ENCODE peak calls at places on chromosomes 3 and 15, in eight cellular contexts. W, S, C, Y, O, I, M and A are unnamed samples.

GRCh38 chr3:149992416-149993058 is 21.8 kb upstream of the PFN2 start:
- DNase-seq in I (no peak), S (no peak), C (no peak), W (no peak), Y (no peak), M (no peak), O (no peak), A (no peak)

GRCh38 chr3:30440147-30440604 is 166.2 kb upstream of the TGFBR2 start:
- DNase-seq in C (no peak), S (peak; percentile 73), W (no peak), O (no peak), Y (no peak), M (no peak), I (no peak), A (no peak)

GRCh38 chr15:83364541-83364940 is 80.1 kb upstream of the BNC1 start:
- DNase-seq in O (no peak), Y (no peak), M (no peak), S (no peak), W (no peak), C (no peak), I (no peak), A (no peak)

GRCh38 chr3:142866841-142867631 is 21.8 kb downstream of the PCOLCE2 start:
- DNase-seq in I (peak; percentile 48), Y (no peak), M (no peak), W (no peak), S (no peak), C (no peak), O (peak; percentile 19), A (no peak)

GRCh38 chr15:78329625-78330024 is 10.5 kb upstream of the CRABP1 start:
- DNase-seq in C (no peak), S (no peak), W (no peak), O (no peak), M (no peak), Y (no peak), I (no peak), A (no peak)

GRCh38 chr3:96813134-96813819 is 1.1 kb upstream of the EPHA6 start:
- DNase-seq in S (peak; percentile 31), O (peak; percentile 73), M (no peak), C (peak; percentile 68), W (peak; percentile 67), Y (peak; percentile 54), I (peak; percentile 93), A (peak; percentile 52)

GRCh38 chr3:169822540-169822939 is 9.8 kb upstream of the LRRC34 start:
- DNase-seq in S (no peak), W (no peak), I (no peak), M (no peak), O (no peak), Y (no peak), C (no peak), A (no peak)

GRCh38 chr15:77096131-77096530 is 25.2 kb upstream of the TSPAN3 start:
- DNase-seq in M (no peak), Y (no peak), W (no peak), C (no peak), S (no peak), I (no peak), O (no peak), A (no peak)

GRCh38 chr3:53716998-53717397 is 129.2 kb downstream of the CHDH start:
- DNase-seq in O (no peak), I (no peak), M (no peak), Y (no peak), C (no peak), W (no peak), S (no peak), A (no peak)

GRCh38 chr15:28021281-28022039 is 77.7 kb downstream of the OCA2 start:
- DNase-seq in Y (no peak), W (no peak), I (peak; percentile 63), C (peak; percentile 77), S (peak; percentile 78), O (peak; percentile 92), M (no peak), A (no peak)

GRCh38 chr3:193946945-193947344 is 189.0 kb upstream of the HES1 start:
- DNase-seq in W (no peak), M (no peak), I (no peak), S (peak; percentile 74), C (no peak), O (no peak), Y (no peak), A (no peak)

GRCh38 chr3:21830541-21830940 is 79.5 kb upstream of the ZNF385D start:
- DNase-seq in C (no peak), W (no peak), I (no peak), Y (no peak), O (no peak), M (no peak), S (no peak), A (no peak)

GRCh38 chr15:86829251-86829650 is 749.6 kb downstream of the AGBL1 start:
- DNase-seq in M (no peak), O (no peak), S (peak; percentile 3), W (no peak), Y (no peak), I (no peak), C (no peak), A (no peak)

GRCh38 chr3:19931180-19931692 is 2.8 kb downstream of the EFHB start:
- DNase-seq in C (no peak), M (no peak), O (no peak), Y (no peak), W (no peak), S (no peak), I (no peak), A (no peak)

GRCh38 chr3:133887951-133888703 is 7.6 kb downstream of the RAB6B start:
- DNase-seq in S (no peak), M (no peak), Y (no peak), O (no peak), W (no peak), I (no peak), C (no peak), A (no peak)

GRCh38 chr15:79115461-79115860 is 24.9 kb upstream of the RASGRF1 start:
- DNase-seq in I (no peak), S (no peak), Y (no peak), O (no peak), C (no peak), W (no peak), M (no peak), A (no peak)

GRCh38 chr15:101411085-101411484 is 78.4 kb downstream of the PCSK6 start:
- DNase-seq in C (no peak), W (no peak), S (no peak), O (no peak), Y (no peak), M (no peak), I (no peak), A (no peak)

GRCh38 chr3:160667452-160667851 is 9.5 kb upstream of the ARL14 start:
- DNase-seq in O (no peak), S (peak; percentile 79), C (peak; percentile 60), Y (no peak), I (no peak), M (no peak), W (no peak), A (no peak)

GRCh38 chr15:62818691-62819090 is 223.9 kb upstream of the TPM1 start:
- DNase-seq in W (no peak), M (no peak), Y (no peak), C (no peak), O (no peak), I (no peak), S (no peak), A (no peak)

GRCh38 chr3:169501777-169502320 is 161.7 kb downstream of the MECOM start:
- DNase-seq in W (no peak), M (no peak), O (no peak), I (no peak), S (no peak), C (no peak), Y (no peak), A (no peak)

GRCh38 chr15:57133127-57133968 is 214.9 kb downstream of the TCF12 start:
- DNase-seq in O (no peak), W (no peak), C (no peak), I (peak; percentile 92), M (no peak), Y (no peak), S (peak; percentile 78), A (peak; percentile 50)

GRCh38 chr15:40451497-40452158 is 10.9 kb downstream of the BAHD1 start:
- DNase-seq in C (no peak), O (no peak), I (peak; percentile 43), M (no peak), S (no peak), Y (no peak), W (no peak), A (no peak)

GRCh38 chr3:182078314-182078713 is 366.6 kb downstream of the SOX2 start:
- DNase-seq in M (no peak), W (no peak), C (no peak), O (no peak), Y (no peak), I (no peak), S (no peak), A (no peak)
- H3K4me1 ChIP-seq in M (no peaks in the 10 kb centered on the region), W (no peaks in the 10 kb centered on the region), C (no peaks in the 10 kb centered on the region), O (no peaks in the 10 kb centered on the region), Y (no peaks in the 10 kb centered on the region), I (peaks cover 26% of the 10 kb centered on the region), S (peaks cover under 1% of the 10 kb centered on the region), A (no peaks in the 10 kb centered on the region)

DNA sequence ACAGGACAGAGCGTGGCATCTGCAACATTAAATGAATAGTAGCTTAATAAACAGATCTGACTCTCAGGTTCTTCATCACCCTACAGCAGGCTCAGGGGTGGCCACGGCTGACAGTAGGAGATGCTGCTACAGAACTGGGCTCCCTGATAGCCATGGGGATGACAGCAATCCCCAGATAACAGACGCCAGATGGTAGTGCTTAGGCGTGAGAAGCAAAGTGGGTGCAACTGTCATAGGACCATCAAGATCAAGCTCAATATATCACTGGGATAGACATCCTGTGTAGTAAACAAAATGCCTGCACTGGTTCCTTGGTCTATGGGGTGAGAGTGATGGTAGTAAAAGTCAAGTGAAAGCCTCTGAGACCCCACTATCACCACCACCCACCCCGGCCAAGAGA is 2.7 kb upstream of the TPRA1 start:
- DNase-seq in S (no peak), M (no peak), Y (no peak), C (no peak), I (no peak), W (no peak), O (no peak), A (no peak)
- TF ChIP-seq CTCF in S (no peak), M (no peak), Y (no peak), C (no peak), I (no peak), W (no peak), O (no peak), A (no peak)

GRCh38 chr3:140626856-140627255 is 51.0 kb upstream of the TRIM42 start:
- DNase-seq in Y (no peak), S (no peak), I (no peak), M (no peak), O (no peak), C (no peak), W (no peak), A (no peak)
- H3K4me1 ChIP-seq in Y (no peaks in the 10 kb centered on the region), S (peaks cover 27% of the 10 kb centered on the region), I (no peaks in the 10 kb centered on the region), M (no peaks in the 10 kb centered on the region), O (no peaks in the 10 kb centered on the region), C (no peaks in the 10 kb centered on the region), W (no peaks in the 10 kb centered on the region), A (no peaks in the 10 kb centered on the region)

DNA sequence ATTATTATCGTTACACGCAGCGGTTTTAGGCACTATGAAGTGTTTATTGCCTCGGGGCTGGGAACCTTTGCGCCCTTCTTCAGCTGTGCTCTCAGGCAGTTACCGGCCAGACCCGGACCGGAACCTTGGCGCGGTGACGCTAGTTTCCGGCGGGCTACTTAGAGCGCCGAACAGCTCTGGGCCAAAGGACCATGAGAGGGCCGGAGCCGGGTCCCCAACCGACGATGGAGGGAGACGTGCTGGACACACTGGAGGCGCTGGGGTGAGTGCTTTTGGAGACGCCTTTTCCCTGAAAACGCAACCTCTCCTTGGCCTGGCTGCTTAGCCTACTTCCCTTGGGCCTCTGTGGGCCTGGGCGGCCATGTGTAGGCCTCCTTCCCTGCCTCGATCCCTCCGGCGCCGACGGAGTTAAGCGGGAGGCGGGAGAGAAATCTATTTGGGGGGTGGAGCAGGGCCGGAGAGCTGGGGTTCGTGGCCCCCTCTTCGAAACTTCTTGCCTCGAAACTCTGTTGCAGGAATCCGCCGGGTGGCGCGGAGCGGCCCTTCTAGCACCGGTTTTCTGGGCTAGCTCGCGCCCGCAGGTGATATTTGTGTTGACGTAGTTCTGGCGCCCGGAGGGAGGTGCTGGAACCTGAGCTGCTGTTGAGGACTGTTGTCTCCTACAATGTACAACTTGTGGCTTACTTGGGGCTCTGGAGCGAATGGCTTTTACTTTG is at the start of gene FAM98B:
- DNase-seq in S (peak; percentile 83), M (peak; percentile 36), W (peak; percentile 89), O (peak; percentile 90), I (peak; percentile 86), C (peak; percentile 89), Y (peak; percentile 88), A (peak; percentile 93)
- TF ChIP-seq CTCF in S (no peak), M (no peak), W (peak; percentile 6), O (peak; percentile 15), I (peak; percentile 10), C (peak; percentile 5), Y (no peak), A (no peak)